ENCODE peak calls at places on chromosomes 5 and 9, in nine cellular contexts. One of them, this sample, is unnamed.

GRCh38 chr9:127175764-127176163 is 53.3 kb upstream of the ANGPTL2 start:
- DNase-seq in caudate nucleus: no peak
- DNase-seq in EH: peak
- DNase-seq in activated CD8-positive, alpha-beta memory T cell treated with anti-CD3 and anti-CD28 coated beads for 4 hours: no peak
- DNase-seq in effector memory CD4-positive, alpha-beta T cell: no peak
- DNase-seq in activated naive CD4-positive, alpha-beta T cell treated with Interleukin-2 at 50 U/mL for 16 hours: no peak
- DNase-seq in HFFc6: no peak
- DNase-seq in T-helper 2 cell: no peak
- DNase-seq in activated T-helper 1 cell treated with Interleukin-2 at 50 U/mL for 16 hours: no peak
- DNase-seq in this sample: no peak

GRCh38 chr5:132386644-132387286 is 17.3 kb downstream of the SLC22A5 start:
- DNase-seq in T-helper 2 cell: peak
- DNase-seq in effector memory CD4-positive, alpha-beta T cell: peak
- DNase-seq in activated naive CD4-positive, alpha-beta T cell treated with Interleukin-2 at 50 U/mL for 16 hours: peak
- DNase-seq in caudate nucleus: peak
- DNase-seq in HFFc6: peak
- DNase-seq in EH: peak
- DNase-seq in activated T-helper 1 cell treated with Interleukin-2 at 50 U/mL for 16 hours: peak
- DNase-seq in activated CD8-positive, alpha-beta memory T cell treated with anti-CD3 and anti-CD28 coated beads for 4 hours: peak
- DNase-seq in this sample: peak

GRCh38 chr9:72309366-72310133 is 55.5 kb downstream of the ZFAND5 start:
- DNase-seq in activated CD8-positive, alpha-beta memory T cell treated with anti-CD3 and anti-CD28 coated beads for 4 hours: no peak
- DNase-seq in EH: no peak
- DNase-seq in effector memory CD4-positive, alpha-beta T cell: no peak
- DNase-seq in activated naive CD4-positive, alpha-beta T cell treated with Interleukin-2 at 50 U/mL for 16 hours: no peak
- DNase-seq in HFFc6: no peak
- DNase-seq in T-helper 2 cell: no peak
- DNase-seq in activated T-helper 1 cell treated with Interleukin-2 at 50 U/mL for 16 hours: no peak
- DNase-seq in caudate nucleus: no peak
- DNase-seq in this sample: no peak

GRCh38 chr9:114677418-114677817 is 4.6 kb downstream of the TEX48 start:
- DNase-seq in caudate nucleus: peak
- DNase-seq in EH: peak
- DNase-seq in activated CD8-positive, alpha-beta memory T cell treated with anti-CD3 and anti-CD28 coated beads for 4 hours: no peak
- DNase-seq in HFFc6: peak
- DNase-seq in activated naive CD4-positive, alpha-beta T cell treated with Interleukin-2 at 50 U/mL for 16 hours: no peak
- DNase-seq in activated T-helper 1 cell treated with Interleukin-2 at 50 U/mL for 16 hours: no peak
- DNase-seq in effector memory CD4-positive, alpha-beta T cell: no peak
- DNase-seq in T-helper 2 cell: no peak
- DNase-seq in this sample: no peak

GRCh38 chr5:149757186-149757950 is 27.3 kb downstream of the PPARGC1B start:
- DNase-seq in activated CD8-positive, alpha-beta memory T cell treated with anti-CD3 and anti-CD28 coated beads for 4 hours: no peak
- DNase-seq in EH: no peak
- DNase-seq in activated naive CD4-positive, alpha-beta T cell treated with Interleukin-2 at 50 U/mL for 16 hours: no peak
- DNase-seq in HFFc6: no peak
- DNase-seq in caudate nucleus: no peak
- DNase-seq in activated T-helper 1 cell treated with Interleukin-2 at 50 U/mL for 16 hours: no peak
- DNase-seq in effector memory CD4-positive, alpha-beta T cell: no peak
- DNase-seq in T-helper 2 cell: no peak
- DNase-seq in this sample: no peak

GRCh38 chr9:1443450-1443849 is 393.3 kb downstream of the DMRT2 start:
- DNase-seq in activated naive CD4-positive, alpha-beta T cell treated with Interleukin-2 at 50 U/mL for 16 hours: no peak
- DNase-seq in effector memory CD4-positive, alpha-beta T cell: no peak
- DNase-seq in activated CD8-positive, alpha-beta memory T cell treated with anti-CD3 and anti-CD28 coated beads for 4 hours: no peak
- DNase-seq in HFFc6: no peak
- DNase-seq in EH: no peak
- DNase-seq in caudate nucleus: no peak
- DNase-seq in T-helper 2 cell: no peak
- DNase-seq in activated T-helper 1 cell treated with Interleukin-2 at 50 U/mL for 16 hours: no peak
- DNase-seq in this sample: no peak

GRCh38 chr9:98381311-98382103 is 126.1 kb upstream of the TBC1D2 start:
- DNase-seq in T-helper 2 cell: no peak
- DNase-seq in activated CD8-positive, alpha-beta memory T cell treated with anti-CD3 and anti-CD28 coated beads for 4 hours: no peak
- DNase-seq in activated naive CD4-positive, alpha-beta T cell treated with Interleukin-2 at 50 U/mL for 16 hours: no peak
- DNase-seq in effector memory CD4-positive, alpha-beta T cell: no peak
- DNase-seq in caudate nucleus: no peak
- DNase-seq in HFFc6: no peak
- DNase-seq in EH: no peak
- DNase-seq in activated T-helper 1 cell treated with Interleukin-2 at 50 U/mL for 16 hours: no peak
- DNase-seq in this sample: no peak

GRCh38 chr9:76290555-76290954 is 103.7 kb downstream of the RFK start:
- DNase-seq in effector memory CD4-positive, alpha-beta T cell: no peak
- DNase-seq in EH: no peak
- DNase-seq in HFFc6: no peak
- DNase-seq in activated naive CD4-positive, alpha-beta T cell treated with Interleukin-2 at 50 U/mL for 16 hours: no peak
- DNase-seq in caudate nucleus: no peak
- DNase-seq in activated CD8-positive, alpha-beta memory T cell treated with anti-CD3 and anti-CD28 coated beads for 4 hours: no peak
- DNase-seq in activated T-helper 1 cell treated with Interleukin-2 at 50 U/mL for 16 hours: no peak
- DNase-seq in T-helper 2 cell: no peak
- DNase-seq in this sample: no peak

GRCh38 chr5:53779541-53779981 is 219.1 kb downstream of the NDUFS4 start:
- DNase-seq in caudate nucleus: no peak
- DNase-seq in HFFc6: peak
- DNase-seq in EH: peak
- DNase-seq in T-helper 2 cell: no peak
- DNase-seq in activated T-helper 1 cell treated with Interleukin-2 at 50 U/mL for 16 hours: no peak
- DNase-seq in effector memory CD4-positive, alpha-beta T cell: no peak
- DNase-seq in activated CD8-positive, alpha-beta memory T cell treated with anti-CD3 and anti-CD28 coated beads for 4 hours: no peak
- DNase-seq in activated naive CD4-positive, alpha-beta T cell treated with Interleukin-2 at 50 U/mL for 16 hours: no peak
- DNase-seq in this sample: no peak

GRCh38 chr5:43294226-43294625 is 19.0 kb downstream of the HMGCS1 start:
- DNase-seq in caudate nucleus: no peak
- DNase-seq in effector memory CD4-positive, alpha-beta T cell: no peak
- DNase-seq in T-helper 2 cell: no peak
- DNase-seq in HFFc6: peak
- DNase-seq in activated CD8-positive, alpha-beta memory T cell treated with anti-CD3 and anti-CD28 coated beads for 4 hours: no peak
- DNase-seq in EH: peak
- DNase-seq in activated naive CD4-positive, alpha-beta T cell treated with Interleukin-2 at 50 U/mL for 16 hours: no peak
- DNase-seq in activated T-helper 1 cell treated with Interleukin-2 at 50 U/mL for 16 hours: no peak
- DNase-seq in this sample: no peak

GRCh38 chr5:111422245-111422644 is 90.1 kb downstream of the STARD4 start:
- DNase-seq in activated naive CD4-positive, alpha-beta T cell treated with Interleukin-2 at 50 U/mL for 16 hours: no peak
- DNase-seq in T-helper 2 cell: no peak
- DNase-seq in HFFc6: no peak
- DNase-seq in effector memory CD4-positive, alpha-beta T cell: no peak
- DNase-seq in EH: no peak
- DNase-seq in activated CD8-positive, alpha-beta memory T cell treated with anti-CD3 and anti-CD28 coated beads for 4 hours: no peak
- DNase-seq in caudate nucleus: no peak
- DNase-seq in activated T-helper 1 cell treated with Interleukin-2 at 50 U/mL for 16 hours: no peak
- DNase-seq in this sample: no peak

GRCh38 chr5:154162475-154163217 is 27.9 kb upstream of the GALNT10 start:
- DNase-seq in activated naive CD4-positive, alpha-beta T cell treated with Interleukin-2 at 50 U/mL for 16 hours: no peak
- DNase-seq in caudate nucleus: no peak
- DNase-seq in EH: no peak
- DNase-seq in activated CD8-positive, alpha-beta memory T cell treated with anti-CD3 and anti-CD28 coated beads for 4 hours: no peak
- DNase-seq in T-helper 2 cell: no peak
- DNase-seq in activated T-helper 1 cell treated with Interleukin-2 at 50 U/mL for 16 hours: no peak
- DNase-seq in HFFc6: no peak
- DNase-seq in effector memory CD4-positive, alpha-beta T cell: no peak
- DNase-seq in this sample: no peak

GRCh38 chr5:72516916-72517315 is 9.7 kb upstream of the ZNF366 start:
- DNase-seq in activated naive CD4-positive, alpha-beta T cell treated with Interleukin-2 at 50 U/mL for 16 hours: no peak
- DNase-seq in effector memory CD4-positive, alpha-beta T cell: no peak
- DNase-seq in activated T-helper 1 cell treated with Interleukin-2 at 50 U/mL for 16 hours: no peak
- DNase-seq in EH: no peak
- DNase-seq in activated CD8-positive, alpha-beta memory T cell treated with anti-CD3 and anti-CD28 coated beads for 4 hours: no peak
- DNase-seq in HFFc6: no peak
- DNase-seq in caudate nucleus: no peak
- DNase-seq in T-helper 2 cell: no peak
- DNase-seq in this sample: no peak

GRCh38 chr9:85021686-85022085 is 352.2 kb downstream of the NTRK2 start:
- DNase-seq in HFFc6: no peak
- DNase-seq in caudate nucleus: no peak
- DNase-seq in T-helper 2 cell: no peak
- DNase-seq in activated T-helper 1 cell treated with Interleukin-2 at 50 U/mL for 16 hours: no peak
- DNase-seq in EH: no peak
- DNase-seq in activated naive CD4-positive, alpha-beta T cell treated with Interleukin-2 at 50 U/mL for 16 hours: no peak
- DNase-seq in effector memory CD4-positive, alpha-beta T cell: no peak
- DNase-seq in activated CD8-positive, alpha-beta memory T cell treated with anti-CD3 and anti-CD28 coated beads for 4 hours: no peak
- DNase-seq in this sample: no peak

This sample was measured in effector CD8-positive, alpha-beta T cell.